ENCODE peak calls at places on chromosomes 2 and 18, in five cellular contexts. A is K562, P is HepG2, S is H1, C is GM12878. I is an unnamed sample.

GRCh38 chr2:119650206-119650605 is 28.8 kb upstream of the TMEM177 start:
- DNase-seq in C (no peak), A (no peak), P (no peak), S (no peak), I (no peak)

GRCh38 chr2:36493221-36493620 is 104.7 kb downstream of the FEZ2 start:
- DNase-seq in A (no peak), S (no peak), C (no peak), P (no peak), I (no peak)

GRCh38 chr2:32228181-32228580 is 36.5 kb downstream of the NLRC4 start:
- DNase-seq in A (no peak), S (no peak), C (no peak), P (no peak), I (no peak)

GRCh38 chr2:140178224-140178623 is 1398.0 kb upstream of the NXPH2 start:
- DNase-seq in P (no peak), A (no peak), C (no peak), S (no peak), I (no peak)

GRCh38 chr2:19833978-19834377 is 67.8 kb downstream of the TTC32 start:
- DNase-seq in P (no peak), S (peak; percentile 4), A (no peak), C (no peak), I (no peak)

GRCh38 chr2:22999951-23000350 is 385.0 kb upstream of the KLHL29 start:
- DNase-seq in A (no peak), C (no peak), S (no peak), P (no peak), I (no peak)

GRCh38 chr2:86249176-86249842 is 50.1 kb downstream of the MRPL35 start:
- DNase-seq in C (no peak), S (no peak), A (no peak), P (no peak), I (no peak)

GRCh38 chr2:96549967-96550786 is 13.6 kb downstream of the ARID5A start:
- DNase-seq in A (peak; percentile 79), P (peak; percentile 88), S (peak; percentile 96), C (no peak), I (no peak)

GRCh38 chr2:204933735-204934361 is 388.6 kb downstream of the PARD3B start:
- DNase-seq in A (no peak), P (no peak), S (no peak), C (no peak), I (no peak)

GRCh38 chr2:202885190-202885589 is 13.6 kb upstream of the ICA1L start:
- DNase-seq in C (no peak), P (no peak), S (no peak), A (no peak), I (no peak)

GRCh38 chr18:67417864-67418523 is 98.5 kb downstream of the DSEL start:
- DNase-seq in C (peak; percentile 5), P (peak; percentile 23), A (peak; percentile 4), S (no peak), I (no peak)

GRCh38 chr18:23422751-23423418 is 30.2 kb upstream of the RIOK3 start:
- DNase-seq in A (peak; percentile 91), C (peak; percentile 92), S (peak; percentile 28), P (peak; percentile 66), I (peak; percentile 97)

GRCh38 chr2:119431976-119432881 is 575 bp downstream of the TMEM37 start:
- DNase-seq in P (no peak), C (no peak), A (no peak), S (peak; percentile 70), I (peak; percentile 20)

DNA sequence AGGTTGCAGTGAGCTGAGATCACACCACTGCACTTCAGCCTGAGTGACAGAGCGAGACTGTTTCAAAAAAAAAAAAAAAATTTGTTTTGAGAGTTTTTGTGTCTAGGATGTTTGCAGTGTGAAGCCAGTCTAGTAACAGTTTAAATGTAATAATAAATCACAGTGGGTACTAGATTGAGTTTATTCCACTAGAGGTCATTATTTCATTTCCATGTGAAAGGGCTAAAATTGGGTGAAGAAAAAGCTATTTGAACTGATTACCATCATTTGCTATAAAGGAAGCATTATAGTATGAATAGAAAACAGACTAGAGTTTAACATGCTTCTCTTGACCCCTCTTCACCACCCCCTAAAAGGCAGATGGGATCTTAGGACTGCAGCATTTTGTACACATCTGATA is 20.3 kb downstream of the SNRPD1 start:
- DNase-seq in P (no peak), C (no peak), A (no peak), S (no peak), I (no peak)
- TF ChIP-seq GABPA in P (no peak), C (no peak), A (no peak), S (no peak), I (no peak)

GRCh38 chr18:58046794-58047555 is 2.9 kb downstream of the NEDD4L start:
- DNase-seq in S (no peak), A (no peak), C (no peak), P (peak; percentile 55), I (no peak)
- TF ChIP-seq CTCF in S (peak; percentile 42), A (no peak), C (no peak), P (peak; percentile 39), I (no peak)

GRCh38 chr2:218658671-218659257 is 659 bp downstream of the ZNF142 start:
- DNase-seq in C (no peak), S (peak; percentile 72), P (peak; percentile 57), A (peak; percentile 66), I (peak; percentile 58)

GRCh38 chr2:218659988-218660358 is 490 bp downstream of the BCS1L start:
- DNase-seq in S (no peak), P (no peak), A (no peak), C (no peak), I (no peak)

GRCh38 chr2:218659258-218659987 is at the start of the genes BCS1L and ZNF142:
- DNase-seq in A (peak; percentile 89), S (peak; percentile 97), P (peak; percentile 89), C (peak; percentile 71), I (peak; percentile 98)

DNA sequence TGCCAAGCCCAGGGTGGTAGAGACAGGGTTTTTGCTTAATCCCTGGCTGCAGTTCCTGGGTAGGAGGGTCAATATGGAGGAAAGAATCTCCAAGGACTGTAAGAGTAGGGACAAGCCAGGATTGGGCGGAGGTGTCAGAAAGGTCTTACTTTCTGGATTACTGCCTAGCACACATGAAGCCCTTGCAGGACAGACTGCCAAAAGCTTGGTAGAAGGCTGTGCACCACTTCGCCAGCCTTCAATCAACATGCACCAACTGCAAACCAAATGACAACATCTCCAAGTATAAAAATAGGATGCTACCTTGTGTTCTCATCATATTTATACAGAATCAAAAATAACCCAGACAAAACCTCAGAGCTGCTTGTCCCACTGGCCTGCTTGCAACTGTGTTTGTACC is 3.7 kb downstream of the ZNF142 start:
- DNase-seq in P (no peak), S (no peak), A (no peak), C (no peak), I (no peak)
- TF ChIP-seq GABPA in P (no peak), S (no peak), A (no peak), C (no peak), I (no peak)

DNA sequence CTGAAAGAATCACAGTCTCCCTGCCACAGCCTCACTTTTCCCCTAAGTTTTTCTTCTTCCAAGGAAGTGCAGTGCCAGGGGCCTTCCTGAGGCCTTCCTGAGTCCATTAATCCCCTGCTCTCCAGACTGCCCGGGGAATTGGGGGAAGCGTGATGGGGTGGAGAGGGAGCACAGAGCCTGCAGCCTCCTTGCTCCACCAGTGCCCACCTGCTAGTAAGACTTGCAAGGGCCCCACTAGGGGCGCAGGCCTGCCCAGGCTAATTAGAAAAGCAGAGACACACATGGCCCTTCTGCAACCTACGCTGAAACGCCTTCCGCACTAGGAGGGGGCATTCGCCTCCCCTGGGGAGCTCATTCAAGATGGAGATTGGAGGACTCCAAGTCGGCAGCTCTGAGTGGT is 110.6 kb downstream of the MRO start:
- DNase-seq in P (no peak), A (no peak), S (no peak), C (no peak), I (no peak)
- TF ChIP-seq CTCF in P (no peak), A (no peak), S (peak; percentile 34), C (no peak), I (no peak)